ENCODE peak calls at places on chromosomes 5 and 9, in seven cellular contexts. One of them, this sample, is unnamed.
A peak's percentile ranks its signal among the peaks of the same experiment; 100 is the strongest.

GRCh38 chr5:27217977-27218376 is 179.6 kb upstream of the CDH9 start:
- DNase-seq in AG04449: no peak
- DNase-seq in H9: no peak
- DNase-seq in iPS-NIHi11: no peak
- DNase-seq in stimulated activated CD8-positive, alpha-beta memory T cell treated with anti-CD3 and anti-CD28 coated beads, Interleukin-7, amount 100 ng/mL, for 1 hour: no peak
- DNase-seq in NCI-H748 treated with DMSO at 0.1 percent for 48 hours: no peak
- DNase-seq in kidney tubule cell: no peak
- DNase-seq in this sample: no peak

GRCh38 chr5:39578887-39579497 is 154.2 kb upstream of the DAB2 start:
- DNase-seq in AG04449: no peak
- DNase-seq in H9: no peak
- DNase-seq in iPS-NIHi11: no peak
- DNase-seq in stimulated activated CD8-positive, alpha-beta memory T cell treated with anti-CD3 and anti-CD28 coated beads, Interleukin-7, amount 100 ng/mL, for 1 hour: no peak
- DNase-seq in NCI-H748 treated with DMSO at 0.1 percent for 48 hours: peak; percentile 38
- DNase-seq in kidney tubule cell: peak; percentile 32
- DNase-seq in this sample: no peak

GRCh38 chr5:472656-473343 is 29.8 kb downstream of the EXOC3 start:
- DNase-seq in AG04449: no peak
- DNase-seq in H9: peak; percentile 71
- DNase-seq in iPS-NIHi11: peak; percentile 99
- DNase-seq in stimulated activated CD8-positive, alpha-beta memory T cell treated with anti-CD3 and anti-CD28 coated beads, Interleukin-7, amount 100 ng/mL, for 1 hour: peak; percentile 77
- DNase-seq in NCI-H748 treated with DMSO at 0.1 percent for 48 hours: peak; percentile 94
- DNase-seq in kidney tubule cell: peak; percentile 87
- DNase-seq in this sample: peak; percentile 72

GRCh38 chr5:39775058-39775457 is 350.3 kb upstream of the DAB2 start:
- DNase-seq in AG04449: no peak
- DNase-seq in H9: no peak
- DNase-seq in iPS-NIHi11: no peak
- DNase-seq in stimulated activated CD8-positive, alpha-beta memory T cell treated with anti-CD3 and anti-CD28 coated beads, Interleukin-7, amount 100 ng/mL, for 1 hour: no peak
- DNase-seq in NCI-H748 treated with DMSO at 0.1 percent for 48 hours: no peak
- DNase-seq in kidney tubule cell: peak; percentile 44
- DNase-seq in this sample: no peak

GRCh38 chr5:112978836-112979235 is 2.2 kb downstream of the DCP2 start:
- DNase-seq in AG04449: no peak
- DNase-seq in H9: no peak
- DNase-seq in iPS-NIHi11: no peak
- DNase-seq in stimulated activated CD8-positive, alpha-beta memory T cell treated with anti-CD3 and anti-CD28 coated beads, Interleukin-7, amount 100 ng/mL, for 1 hour: no peak
- DNase-seq in NCI-H748 treated with DMSO at 0.1 percent for 48 hours: no peak
- DNase-seq in kidney tubule cell: no peak
- DNase-seq in this sample: no peak

GRCh38 chr9:112790231-112790774 is 39.7 kb downstream of the SNX30 start:
- DNase-seq in AG04449: no peak
- DNase-seq in H9: no peak
- DNase-seq in iPS-NIHi11: no peak
- DNase-seq in stimulated activated CD8-positive, alpha-beta memory T cell treated with anti-CD3 and anti-CD28 coated beads, Interleukin-7, amount 100 ng/mL, for 1 hour: no peak
- DNase-seq in NCI-H748 treated with DMSO at 0.1 percent for 48 hours: no peak
- DNase-seq in kidney tubule cell: peak; percentile 89
- DNase-seq in this sample: no peak

GRCh38 chr9:77486968-77487367 is 161.2 kb downstream of the GNA14 start:
- DNase-seq in AG04449: no peak
- DNase-seq in H9: no peak
- DNase-seq in iPS-NIHi11: no peak
- DNase-seq in stimulated activated CD8-positive, alpha-beta memory T cell treated with anti-CD3 and anti-CD28 coated beads, Interleukin-7, amount 100 ng/mL, for 1 hour: no peak
- DNase-seq in NCI-H748 treated with DMSO at 0.1 percent for 48 hours: no peak
- DNase-seq in kidney tubule cell: peak; percentile 65
- DNase-seq in this sample: no peak

GRCh38 chr5:82054004-82054710 is 82.3 kb downstream of the ATG10 start:
- DNase-seq in AG04449: no peak
- DNase-seq in H9: no peak
- DNase-seq in iPS-NIHi11: no peak
- DNase-seq in stimulated activated CD8-positive, alpha-beta memory T cell treated with anti-CD3 and anti-CD28 coated beads, Interleukin-7, amount 100 ng/mL, for 1 hour: no peak
- DNase-seq in NCI-H748 treated with DMSO at 0.1 percent for 48 hours: no peak
- DNase-seq in kidney tubule cell: no peak
- DNase-seq in this sample: no peak

GRCh38 chr9:2299156-2299842 is 284.2 kb downstream of the SMARCA2 start:
- DNase-seq in AG04449: no peak
- DNase-seq in H9: no peak
- DNase-seq in iPS-NIHi11: no peak
- DNase-seq in stimulated activated CD8-positive, alpha-beta memory T cell treated with anti-CD3 and anti-CD28 coated beads, Interleukin-7, amount 100 ng/mL, for 1 hour: no peak
- DNase-seq in NCI-H748 treated with DMSO at 0.1 percent for 48 hours: peak; percentile 95
- DNase-seq in kidney tubule cell: peak; percentile 53
- DNase-seq in this sample: no peak

This sample was measured in CD14-positive monocyte.